ENCODE peak calls at places on chromosomes 5 and 9, in four cellular contexts. G, B, J and F are unnamed samples.

GRCh38 chr5:174664180-174664850 is 60.1 kb upstream of the MSX2 start:
- DNase-seq in G (no peak), B (no peak), J (no peak), F (no peak)

GRCh38 chr9:98383758-98384157 is 128.3 kb upstream of the TBC1D2 start:
- DNase-seq in B (no peak), G (no peak), J (no peak), F (no peak)

GRCh38 chr5:141958113-141958512 is at the start of gene PCDH12:
- DNase-seq in J (no peak), B (no peak), G (peak; percentile 58), F (no peak)

GRCh38 chr5:157718529-157718928 is 12.7 kb upstream of the THG1L start:
- DNase-seq in G (peak; percentile 61), J (peak; percentile 23), B (peak; percentile 19), F (peak; percentile 41)

GRCh38 chr9:129726322-129727160 is 26.3 kb downstream of the PTGES start:
- DNase-seq in J (peak; percentile 30), B (peak; percentile 64), G (peak; percentile 97), F (peak; percentile 85)

GRCh38 chr5:143126121-143127019 is 277.1 kb downstream of the NR3C1 start:
- DNase-seq in J (no peak), B (no peak), G (no peak), F (no peak)

GRCh38 chr9:110214553-110214952 is 6.6 kb upstream of the C9orf152 start:
- DNase-seq in J (peak; percentile 44), G (no peak), B (no peak), F (no peak)

GRCh38 chr9:123457586-123457985 is 101.6 kb downstream of the CRB2 start:
- DNase-seq in J (no peak), B (no peak), G (peak; percentile 39), F (no peak)

GRCh38 chr5:98519530-98519929 is 253.9 kb upstream of the RGMB start:
- DNase-seq in J (no peak), B (no peak), G (no peak), F (no peak)

GRCh38 chr5:164009628-164010027 is 504.2 kb downstream of the MAT2B start:
- DNase-seq in B (no peak), J (no peak), G (no peak), F (no peak)

GRCh38 chr9:94719878-94720277 is 6.6 kb upstream of the AOPEP start:
- DNase-seq in J (no peak), B (no peak), G (no peak), F (no peak)

GRCh38 chr9:124852829-124853531 is at the start of gene WDR38:
- DNase-seq in J (peak; percentile 77), B (peak; percentile 78), G (peak; percentile 96), F (peak; percentile 92)

GRCh38 chr5:142857405-142857804 is 87.2 kb downstream of the ARHGAP26 start:
- DNase-seq in G (no peak), J (no peak), B (no peak), F (peak; percentile 24)

GRCh38 chr9:13587581-13587980 is 308.1 kb upstream of the MPDZ start:
- DNase-seq in J (no peak), B (no peak), G (no peak), F (no peak)

GRCh38 chr5:56525117-56525516 is 290.2 kb upstream of the MAP3K1 start:
- DNase-seq in B (no peak), J (no peak), G (no peak), F (no peak)

GRCh38 chr9:87535817-87536539 is 38.3 kb downstream of the DAPK1 start:
- DNase-seq in J (no peak), G (no peak), B (no peak), F (no peak)

GRCh38 chr9:89883401-89884341 is 278.9 kb downstream of the GADD45G start:
- DNase-seq in B (no peak), J (no peak), G (no peak), F (no peak)

GRCh38 chr5:169119287-169120048 is 181.5 kb downstream of the SLIT3 start:
- DNase-seq in G (no peak), J (no peak), B (no peak), F (no peak)

GRCh38 chr9:128636024-128636390 is 20.6 kb downstream of the DYNC2I2 start:
- DNase-seq in B (no peak), J (peak; percentile 81), G (peak; percentile 43), F (peak; percentile 91)

GRCh38 chr5:135225856-135226560 is 173.0 kb downstream of the MACROH2A1 start:
- DNase-seq in G (no peak), B (no peak), J (no peak), F (no peak)

DNA sequence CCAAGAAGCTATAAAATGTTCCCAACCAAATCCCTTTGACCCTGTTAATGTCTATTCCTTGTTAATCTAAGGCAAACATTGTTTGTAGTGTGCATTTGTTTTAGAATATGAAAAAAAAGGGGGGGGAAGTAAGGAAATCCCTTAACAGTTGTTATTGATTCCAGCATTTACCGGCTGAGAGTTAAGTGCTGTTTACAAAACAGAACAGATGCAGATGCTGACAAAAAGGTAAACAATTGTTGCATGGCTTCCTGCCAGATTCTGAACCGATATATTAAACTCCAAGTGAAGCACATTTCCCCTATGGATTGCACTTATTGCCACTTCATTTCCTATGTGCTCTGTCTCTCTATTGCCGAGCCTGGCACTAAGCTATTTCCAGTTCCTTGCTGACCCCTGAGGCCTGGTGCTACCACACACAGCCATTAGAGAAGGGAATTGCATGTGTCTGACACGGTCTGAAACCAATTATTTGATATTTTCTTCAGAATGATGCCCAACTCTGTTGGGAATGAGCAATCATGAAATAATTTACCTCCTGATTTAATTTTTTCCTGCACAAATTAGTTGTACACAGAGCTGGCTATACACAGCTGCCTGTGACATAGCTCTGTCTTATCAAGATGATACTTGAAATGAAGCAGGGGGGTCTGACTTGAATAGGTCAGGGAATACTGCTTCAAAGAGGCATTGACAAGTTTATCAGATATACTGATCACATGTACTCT is 109.8 kb downstream of the KIAA0825 start:
- DNase-seq in G (peak; percentile 77), J (no peak), B (no peak), F (no peak)
- TF ChIP-seq JUND in G (peak; percentile 43), J (no peak), B (no peak), F (no peak)

DNA sequence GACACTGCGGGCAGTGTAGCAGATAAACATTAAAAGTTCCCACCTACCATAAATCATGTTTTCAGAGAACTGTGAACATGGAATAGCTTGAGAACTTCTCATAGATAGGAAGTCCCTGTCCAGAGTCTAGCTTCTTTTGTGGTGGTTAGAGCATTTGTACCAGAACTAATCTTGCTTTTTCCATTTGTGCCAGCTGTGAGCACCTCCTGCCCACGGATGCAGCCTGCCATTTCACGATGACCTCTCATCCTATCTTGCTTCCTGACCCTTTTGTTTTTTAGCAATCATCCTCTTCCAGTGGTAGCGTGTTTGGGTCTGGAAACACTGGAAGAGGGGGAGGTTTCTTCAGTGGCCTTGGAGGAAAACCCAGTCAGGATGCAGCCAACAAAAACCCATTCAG is 61.4 kb downstream of the FAM78A start:
- DNase-seq in G (no peak), B (no peak), J (no peak), F (no peak)
- TF ChIP-seq JUND in G (no peak), B (no peak), J (no peak), F (no peak)

GRCh38 chr5:25713259-25713658 is 1068.5 kb upstream of the CDH10 start:
- DNase-seq in B (no peak), J (no peak), G (no peak), F (peak; percentile 57)
- TF ChIP-seq JUND in B (no peak), J (no peak), G (no peak), F (no peak)

DNA sequence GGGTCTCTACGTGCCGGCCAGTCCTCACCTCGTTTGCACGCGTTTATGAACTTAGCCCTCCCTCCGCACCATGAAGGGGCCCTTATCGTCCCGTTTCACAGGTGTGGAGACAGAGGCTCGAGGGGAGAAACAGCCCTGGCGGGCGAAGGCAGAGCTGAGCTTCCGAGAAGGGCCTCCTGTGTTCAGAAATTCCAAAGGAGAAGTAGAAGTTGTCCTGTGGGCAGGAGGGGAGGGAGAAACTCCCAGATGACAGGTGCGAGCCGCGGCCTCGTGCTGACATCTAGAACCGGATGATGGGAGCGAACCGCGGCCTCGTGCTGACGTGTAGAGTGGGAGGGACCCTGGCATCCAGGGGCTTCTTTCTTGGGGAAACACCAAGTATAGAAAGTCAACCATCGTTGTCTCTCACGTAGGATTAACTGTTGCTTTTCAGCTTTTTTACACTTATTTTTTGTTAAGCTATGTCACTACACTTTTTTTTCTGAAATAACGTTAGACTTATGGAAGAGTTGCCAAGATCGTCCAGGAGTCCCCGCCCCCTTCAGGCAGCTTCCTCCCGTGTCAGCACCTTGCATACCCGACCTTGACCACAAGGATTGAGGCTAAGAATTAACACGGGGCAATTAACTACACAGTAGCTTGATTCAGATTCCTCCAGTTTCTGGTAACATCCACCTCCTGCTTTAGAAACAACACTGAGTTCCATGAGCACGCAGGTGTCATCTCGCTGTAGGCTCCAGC is 42.8 kb upstream of the NKD2 start:
- DNase-seq in G (no peak), J (no peak), B (no peak), F (peak; percentile 32)
- TF ChIP-seq JUND in G (no peak), J (no peak), B (no peak), F (no peak)

DNA sequence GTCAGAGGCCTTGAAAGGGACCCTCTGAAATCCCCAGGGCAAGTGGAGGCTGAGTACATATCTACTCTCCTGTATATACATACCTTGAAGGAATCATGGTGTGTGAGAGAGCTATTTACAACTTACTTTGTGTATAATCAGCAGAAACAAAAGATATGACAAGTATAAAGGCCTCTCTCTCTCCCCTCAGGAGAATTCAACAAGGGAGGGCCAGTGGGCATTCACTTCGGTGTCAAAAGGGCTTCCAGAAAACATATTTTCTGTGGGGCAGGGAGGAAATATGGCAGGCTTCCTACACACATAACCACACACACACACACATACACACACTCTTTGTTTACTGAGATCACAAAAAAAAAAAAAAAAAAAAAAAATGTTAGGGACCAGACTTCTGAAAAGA is 181.7 kb downstream of the BNC2 start:
- DNase-seq in G (no peak), J (no peak), B (no peak), F (no peak)
- TF ChIP-seq JUND in G (no peak), J (no peak), B (no peak), F (no peak)

GRCh38 chr5:27702339-27702820 is 664.0 kb upstream of the CDH9 start:
- DNase-seq in G (no peak), B (no peak), J (no peak), F (no peak)
- TF ChIP-seq JUND in G (no peak), B (no peak), J (no peak), F (no peak)

GRCh38 chr5:149128023-149128875 is 13.0 kb upstream of the ABLIM3 start:
- DNase-seq in G (peak; percentile 67), J (no peak), B (no peak), F (no peak)
- TF ChIP-seq JUND in G (no peak), J (no peak), B (no peak), F (no peak)

DNA sequence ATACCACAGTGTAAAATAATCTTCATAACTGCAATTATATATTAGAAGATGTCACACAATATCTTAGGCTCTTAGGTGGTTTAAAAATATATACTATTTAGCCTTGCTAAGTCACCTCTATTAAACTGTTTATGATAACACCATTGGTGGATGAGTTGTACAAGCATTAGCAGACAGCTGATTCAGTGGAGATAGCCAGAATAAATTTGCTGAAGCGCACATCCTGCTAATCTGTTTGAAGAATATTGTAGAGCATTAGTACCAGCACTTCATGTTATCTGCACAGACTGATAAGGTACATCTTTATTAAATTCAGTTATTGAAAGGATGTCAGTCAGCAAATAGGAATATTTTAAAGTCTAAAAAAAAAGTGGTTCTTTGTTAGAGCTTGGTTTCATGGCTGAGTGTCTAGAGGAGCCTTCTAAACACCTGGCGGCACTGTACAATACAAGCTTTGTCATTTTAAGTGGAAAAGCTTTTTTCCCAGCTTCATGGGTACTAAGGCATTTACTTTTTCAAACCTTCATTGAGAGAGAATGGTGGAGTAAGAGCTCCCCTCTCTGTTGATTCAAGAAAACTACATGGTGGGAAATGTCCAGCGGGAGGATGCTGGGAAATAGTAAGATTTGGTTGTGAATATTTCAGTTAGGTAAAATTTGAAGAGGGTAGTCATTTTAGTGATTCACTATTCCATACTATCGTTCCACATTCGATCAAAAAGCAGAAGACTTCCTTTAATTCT is 275.1 kb downstream of the SLF1 start:
- DNase-seq in G (peak; percentile 47), B (peak; percentile 34), J (no peak), F (peak; percentile 45)
- TF ChIP-seq JUND in G (no peak), B (no peak), J (no peak), F (no peak)